ENCODE peak calls at places on chromosomes 7 and 10, in four cellular contexts. E is PC-3, U is endothelial cell of umbilical vein, V is DND-41. A is an unnamed sample.

GRCh38 chr7:143979359-143979758 is 20.8 kb upstream of the OR6B1 start:
- DNase-seq in E (peak; percentile 91), U (peak; percentile 38), V (no peak), A (no peak)

GRCh38 chr10:120455004-120455403 is 2.0 kb upstream of the PLPP4 start:
- DNase-seq in E (no peak), U (no peak), V (no peak), A (no peak)

GRCh38 chr7:157518514-157519175 is 181.8 kb downstream of the DNAJB6 start:
- DNase-seq in E (no peak), U (no peak), V (no peak), A (no peak)

GRCh38 chr10:43390791-43391190 is 18.2 kb downstream of the HNRNPF start:
- DNase-seq in E (peak; percentile 61), U (peak; percentile 30), V (peak; percentile 31), A (no peak)

GRCh38 chr10:85548038-85548437 is 818.6 kb downstream of the GRID1 start:
- DNase-seq in E (peak; percentile 41), U (peak; percentile 9), V (peak; percentile 39), A (peak; percentile 37)

GRCh38 chr7:50393547-50394252 is 56.5 kb downstream of the FIGNL1 start:
- DNase-seq in E (no peak), U (no peak), V (peak; percentile 37), A (peak; percentile 86)

GRCh38 chr10:122333037-122333436 is 41.5 kb upstream of the PLEKHA1 start:
- DNase-seq in E (no peak), U (no peak), V (no peak), A (peak; percentile 26)

GRCh38 chr10:120465138-120465537 is 8.1 kb downstream of the PLPP4 start:
- DNase-seq in E (no peak), U (no peak), V (no peak), A (no peak)

GRCh38 chr7:133109816-133110215 is 27.9 kb upstream of the CHCHD3 start:
- DNase-seq in E (no peak), U (no peak), V (no peak), A (no peak)

GRCh38 chr7:35971133-35971995 is 170.5 kb downstream of the SEPTIN7 start:
- DNase-seq in E (no peak), U (no peak), V (no peak), A (no peak)

GRCh38 chr7:147611402-147611801 is 979.2 kb upstream of the C7orf33 start:
- DNase-seq in E (no peak), U (no peak), V (no peak), A (no peak)

GRCh38 chr7:158279539-158280466 is 307.8 kb downstream of the PTPRN2 start:
- DNase-seq in E (no peak), U (no peak), V (no peak), A (no peak)

GRCh38 chr10:126226205-126226604 is 162.1 kb downstream of the ADAM12 start:
- DNase-seq in E (no peak), U (no peak), V (no peak), A (no peak)

GRCh38 chr10:33199731-33200130 is 134.7 kb downstream of the NRP1 start:
- DNase-seq in E (peak; percentile 98), U (no peak), V (no peak), A (no peak)

GRCh38 chr7:142460402-142461117 is 202.7 kb upstream of the PRSS58 start:
- DNase-seq in E (no peak), U (no peak), V (no peak), A (no peak)

GRCh38 chr10:132142396-132143161 is 44.2 kb upstream of the DPYSL4 start:
- DNase-seq in E (peak; percentile 55), U (no peak), V (peak; percentile 43), A (peak; percentile 31)

GRCh38 chr7:97025130-97025499 is 484 bp upstream of the DLX5 start:
- DNase-seq in E (no peak), U (no peak), V (no peak), A (no peak)

GRCh38 chr10:15237351-15237750 is 68.9 kb upstream of the NMT2 start:
- DNase-seq in E (no peak), U (peak; percentile 42), V (no peak), A (no peak)

GRCh38 chr7:82443801-82444219 is 233 bp upstream of the CACNA2D1 start:
- DNase-seq in E (peak; percentile 5), U (peak; percentile 88), V (no peak), A (no peak)

GRCh38 chr10:124685251-124685650 is 58.9 kb downstream of the FAM53B start:
- DNase-seq in E (no peak), U (no peak), V (peak; percentile 87), A (no peak)

GRCh38 chr7:27172823-27173411 is 1.2 kb downstream of the HOXA10 start:
- DNase-seq in E (peak; percentile 87), U (peak; percentile 64), V (no peak), A (peak; percentile 17)

GRCh38 chr7:80273327-80273726 is 138.7 kb downstream of the GNAI1 start:
- DNase-seq in E (no peak), U (no peak), V (no peak), A (no peak)

GRCh38 chr7:143271240-143271639 is 8.0 kb downstream of the GSTK1 start:
- DNase-seq in E (no peak), U (no peak), V (no peak), A (no peak)

GRCh38 chr7:92851732-92852131 is 15.4 kb upstream of the CDK6 start:
- DNase-seq in E (no peak), U (no peak), V (no peak), A (no peak)

GRCh38 chr7:22885824-22886255 is 63.2 kb upstream of the TOMM7 start:
- DNase-seq in E (no peak), U (no peak), V (peak; percentile 88), A (no peak)

GRCh38 chr10:118776960-118777359 is 22.2 kb upstream of the CACUL1 start:
- DNase-seq in E (no peak), U (no peak), V (no peak), A (no peak)

GRCh38 chr10:132510174-132510611 is 27.4 kb upstream of the INPP5A start:
- DNase-seq in E (no peak), U (no peak), V (no peak), A (no peak)

GRCh38 chr7:26531926-26532325 is 240.3 kb downstream of the SNX10 start:
- DNase-seq in E (no peak), U (no peak), V (no peak), A (no peak)

GRCh38 chr10:20990604-20991003 is 93.5 kb upstream of the NEBL start:
- DNase-seq in E (peak; percentile 82), U (no peak), V (no peak), A (no peak)

GRCh38 chr10:120979435-120980315 is 128.5 kb downstream of the WDR11 start:
- DNase-seq in E (no peak), U (peak; percentile 11), V (no peak), A (no peak)

GRCh38 chr10:73785721-73786511 is 510 bp downstream of the ZSWIM8 start:
- DNase-seq in E (peak; percentile 89), U (peak; percentile 66), V (peak; percentile 66), A (peak; percentile 53)

GRCh38 chr7:133369130-133369529 is 116.3 kb downstream of the EXOC4 start:
- DNase-seq in E (no peak), U (no peak), V (no peak), A (no peak)

GRCh38 chr7:111900283-111900682 is 305.9 kb downstream of the DOCK4 start:
- DNase-seq in E (no peak), U (no peak), V (no peak), A (no peak)

GRCh38 chr10:132539431-132539839 is 1.8 kb downstream of the INPP5A start:
- DNase-seq in E (no peak), U (no peak), V (peak; percentile 64), A (peak; percentile 70)

GRCh38 chr10:129754211-129755050 is 209.6 kb downstream of the EBF3 start:
- DNase-seq in E (no peak), U (no peak), V (peak; percentile 1), A (no peak)

GRCh38 chr7:131061818-131062217 is 265.9 kb upstream of the MKLN1 start:
- DNase-seq in E (no peak), U (no peak), V (no peak), A (no peak)

GRCh38 chr7:74482629-74483401 is 29.1 kb downstream of the GTF2IRD1 start:
- DNase-seq in E (no peak), U (no peak), V (no peak), A (no peak)
- H3K4me1 ChIP-seq in E (peaks cover 19% of the 10 kb centered on the region), U (peaks cover 30% of the 10 kb centered on the region), V (no peaks in the 10 kb centered on the region), A (no peaks in the 10 kb centered on the region)

GRCh38 chr10:77970869-77971803 is 44.6 kb upstream of the DLG5 start:
- DNase-seq in E (peak; percentile 99), U (peak; percentile 66), V (peak; percentile 16), A (peak; percentile 39)

GRCh38 chr10:77973276-77973675 is 46.7 kb upstream of the DLG5 start:
- DNase-seq in E (no peak), U (no peak), V (no peak), A (no peak)

GRCh38 chr10:77969029-77969635 is 42.6 kb upstream of the DLG5 start:
- DNase-seq in E (no peak), U (no peak), V (no peak), A (no peak)

GRCh38 chr10:77972148-77972547 is 45.6 kb upstream of the DLG5 start:
- DNase-seq in E (no peak), U (no peak), V (no peak), A (no peak)

DNA sequence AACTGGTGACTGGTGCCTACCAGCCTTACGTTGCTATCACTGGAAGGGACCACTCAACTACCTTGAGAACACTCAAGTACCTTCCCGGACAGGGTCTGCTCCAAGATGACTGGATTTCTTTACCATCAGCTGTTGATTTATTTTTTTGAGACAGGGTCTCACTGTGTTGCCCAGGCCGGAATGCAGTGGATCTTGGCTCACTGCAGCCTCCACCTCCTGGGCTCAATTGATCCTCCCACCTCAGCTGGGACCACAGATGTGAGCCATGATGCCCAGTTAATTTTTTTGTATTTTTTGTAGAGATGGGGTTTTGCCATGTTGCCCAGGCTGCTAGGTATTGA is 45.2 kb upstream of the DLG5 start:
- DNase-seq in E (no peak), U (no peak), V (no peak), A (no peak)
- H3K27ac ChIP-seq in E (peak overlapping the region; percentile 53), U (no peak overlapping the region), V (no peak overlapping the region), A (no peak overlapping the region)

GRCh38 chr7:17015575-17015974 is 133.8 kb upstream of the AGR3 start:
- DNase-seq in E (no peak), U (no peak), V (no peak), A (no peak)
- H3K4me3 ChIP-seq in E (no peak overlapping the region), U (no peak overlapping the region), V (no peak overlapping the region), A (no peak overlapping the region)

DNA sequence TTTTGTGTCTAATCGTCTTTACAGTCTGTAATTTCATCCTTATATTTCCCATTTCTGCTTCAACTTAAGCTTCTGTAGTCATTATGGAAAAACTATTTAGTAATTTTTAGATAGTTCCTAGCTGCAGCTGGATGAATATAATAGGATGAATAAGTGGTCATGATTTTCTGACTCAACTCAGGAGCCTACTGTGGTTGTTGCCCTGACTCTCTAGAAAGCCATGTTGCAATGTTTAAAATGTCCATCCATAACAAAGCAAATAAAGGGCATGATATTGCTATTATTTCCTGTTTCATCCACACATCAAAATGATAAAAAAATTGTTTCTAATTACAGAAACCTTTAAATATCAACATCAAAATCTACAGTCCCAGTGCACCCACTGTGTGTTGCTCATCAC is 58.0 kb downstream of the MYPN start:
- DNase-seq in E (no peak), U (no peak), V (no peak), A (no peak)
- H3K4me1 ChIP-seq in E (no peaks in the 10 kb centered on the region), U (no peaks in the 10 kb centered on the region), V (no peaks in the 10 kb centered on the region), A (no peaks in the 10 kb centered on the region)

GRCh38 chr7:45574521-45575500 is 643 bp downstream of the ADCY1 start:
- DNase-seq in E (peak; percentile 44), U (peak; percentile 25), V (no peak), A (no peak)
- H3K27ac ChIP-seq in E (no peak overlapping the region), U (no peak overlapping the region), V (no peak overlapping the region), A (no peak overlapping the region)

GRCh38 chr10:47376522-47377220 is 7.4 kb downstream of the ZNF488 start:
- DNase-seq in E (no peak), U (no peak), V (no peak), A (no peak)
- H3K4me3 ChIP-seq in E (no peak overlapping the region), U (no peak overlapping the region), V (no peak overlapping the region), A (no peak overlapping the region)

GRCh38 chr7:108114117-108114841 is 15.9 kb downstream of the LAMB4 start:
- DNase-seq in E (peak; percentile 53), U (peak; percentile 65), V (no peak), A (peak; percentile 9)
- H3K4me1 ChIP-seq in E (no peaks in the 10 kb centered on the region), U (peaks cover 8% of the 10 kb centered on the region), V (no peaks in the 10 kb centered on the region), A (no peaks in the 10 kb centered on the region)